ENCODE peak calls at places on chromosomes 4 and X, in six cellular contexts. I, V, K, D, P and Z are unnamed samples.

GRCh38 chrX:37722595-37722994 is 37.0 kb downstream of the XK start:
- DNase-seq in I (no peak), P (no peak), D (no peak), K (no peak), V (no peak), Z (no peak)

GRCh38 chr4:186792994-186793393 is 69.3 kb upstream of the FAT1 start:
- DNase-seq in D (no peak), P (no peak), V (no peak), K (no peak), I (no peak), Z (peak; percentile 61)

GRCh38 chr4:117096462-117096861 is 11.1 kb upstream of the TRAM1L1 start:
- DNase-seq in I (no peak), P (no peak), K (no peak), D (no peak), V (no peak), Z (no peak)

GRCh38 chrX:129833153-129834004 is 10.3 kb downstream of the ZDHHC9 start:
- DNase-seq in V (no peak), D (no peak), K (no peak), I (no peak), P (no peak), Z (peak; percentile 69)

GRCh38 chrX:31653395-31653794 is 581.6 kb upstream of the FTHL17 start:
- DNase-seq in I (no peak), K (no peak), V (no peak), P (no peak), D (no peak), Z (no peak)

GRCh38 chr4:97374526-97374925 is 768.8 kb downstream of the STPG2 start:
- DNase-seq in I (no peak), D (no peak), P (no peak), K (no peak), V (no peak), Z (peak; percentile 55)

GRCh38 chrX:121579016-121579760 is 531.8 kb downstream of the GLUD2 start:
- DNase-seq in V (no peak), K (no peak), I (no peak), D (no peak), P (no peak), Z (peak; percentile 4)

GRCh38 chr4:159105761-159106243 is 2.9 kb downstream of the RAPGEF2 start:
- DNase-seq in K (peak; percentile 15), I (peak; percentile 50), D (peak; percentile 9), P (no peak), V (no peak), Z (peak; percentile 61)

GRCh38 chr4:122930877-122931276 is 8.5 kb upstream of the NUDT6 start:
- DNase-seq in I (no peak), K (no peak), P (no peak), V (peak; percentile 10), D (no peak), Z (peak; percentile 59)